ENCODE peak calls at places on chromosomes 3 and 15, in six cellular contexts. One of them, this sample, is unnamed.

GRCh38 chr15:77852241-77853007 is 219.7 kb upstream of the LINGO1 start:
- DNase-seq in GM10248: no peak
- DNase-seq in AG04450: no peak
- DNase-seq in HCT116: no peak
- DNase-seq in brain microvascular endothelial cell: no peak
- DNase-seq in lower lobe of right lung: peak; percentile 14
- DNase-seq in this sample: no peak

GRCh38 chr15:68317281-68318007 is 39.9 kb downstream of the FEM1B start:
- DNase-seq in GM10248: no peak
- DNase-seq in AG04450: no peak
- DNase-seq in HCT116: no peak
- DNase-seq in brain microvascular endothelial cell: no peak
- DNase-seq in lower lobe of right lung: no peak
- DNase-seq in this sample: no peak

GRCh38 chr15:50262533-50262932 is 3.0 kb downstream of the HDC start:
- DNase-seq in GM10248: no peak
- DNase-seq in AG04450: no peak
- DNase-seq in HCT116: no peak
- DNase-seq in brain microvascular endothelial cell: no peak
- DNase-seq in lower lobe of right lung: no peak
- DNase-seq in this sample: no peak

GRCh38 chr3:114709102-114709501 is 415.3 kb downstream of the TIGIT start:
- DNase-seq in GM10248: peak; percentile 10
- DNase-seq in AG04450: peak; percentile 6
- DNase-seq in HCT116: no peak
- DNase-seq in brain microvascular endothelial cell: peak; percentile 6
- DNase-seq in lower lobe of right lung: no peak
- DNase-seq in this sample: no peak

GRCh38 chr15:59284768-59285368 is 78.2 kb downstream of the LDHAL6B start:
- DNase-seq in GM10248: no peak
- DNase-seq in AG04450: no peak
- DNase-seq in HCT116: no peak
- DNase-seq in brain microvascular endothelial cell: no peak
- DNase-seq in lower lobe of right lung: no peak
- DNase-seq in this sample: no peak

GRCh38 chr3:64454179-64454578 is 228.9 kb upstream of the PRICKLE2 start:
- DNase-seq in GM10248: no peak
- DNase-seq in AG04450: no peak
- DNase-seq in HCT116: no peak
- DNase-seq in brain microvascular endothelial cell: peak; percentile 74
- DNase-seq in lower lobe of right lung: no peak
- DNase-seq in this sample: no peak

GRCh38 chr3:39207361-39208192 is 15.2 kb upstream of the XIRP1 start:
- DNase-seq in GM10248: no peak
- DNase-seq in AG04450: no peak
- DNase-seq in HCT116: no peak
- DNase-seq in brain microvascular endothelial cell: no peak
- DNase-seq in lower lobe of right lung: no peak
- DNase-seq in this sample: no peak

GRCh38 chr3:149086232-149086988 is at the start of gene HLTF:
- DNase-seq in GM10248: peak; percentile 96
- DNase-seq in AG04450: peak; percentile 97
- DNase-seq in HCT116: peak; percentile 98
- DNase-seq in brain microvascular endothelial cell: peak; percentile 98
- DNase-seq in lower lobe of right lung: peak; percentile 94
- DNase-seq in this sample: peak; percentile 95

GRCh38 chr3:12380408-12380795 is 91.5 kb downstream of the PPARG start:
- DNase-seq in GM10248: no peak
- DNase-seq in AG04450: no peak
- DNase-seq in HCT116: no peak
- DNase-seq in brain microvascular endothelial cell: no peak
- DNase-seq in lower lobe of right lung: no peak
- DNase-seq in this sample: no peak

GRCh38 chr3:54206874-54207273 is 84.5 kb downstream of the CACNA2D3 start:
- DNase-seq in GM10248: no peak
- DNase-seq in AG04450: no peak
- DNase-seq in HCT116: no peak
- DNase-seq in brain microvascular endothelial cell: no peak
- DNase-seq in lower lobe of right lung: no peak
- DNase-seq in this sample: no peak

GRCh38 chr3:184601576-184602405 is 40.2 kb downstream of the EPHB3 start:
- DNase-seq in GM10248: no peak
- DNase-seq in AG04450: no peak
- DNase-seq in HCT116: no peak
- DNase-seq in brain microvascular endothelial cell: no peak
- DNase-seq in lower lobe of right lung: no peak
- DNase-seq in this sample: no peak

GRCh38 chr15:91917991-91918390 is 64.5 kb downstream of the SLCO3A1 start:
- DNase-seq in GM10248: no peak
- DNase-seq in AG04450: no peak
- DNase-seq in HCT116: no peak
- DNase-seq in brain microvascular endothelial cell: no peak
- DNase-seq in lower lobe of right lung: no peak
- DNase-seq in this sample: no peak

GRCh38 chr15:60580650-60581415 is 101.9 kb upstream of the ICE2 start:
- DNase-seq in GM10248: no peak
- DNase-seq in AG04450: no peak
- DNase-seq in HCT116: no peak
- DNase-seq in brain microvascular endothelial cell: no peak
- DNase-seq in lower lobe of right lung: no peak
- DNase-seq in this sample: no peak

GRCh38 chr3:58032186-58032585 is 24.0 kb downstream of the FLNB start:
- DNase-seq in GM10248: no peak
- DNase-seq in AG04450: no peak
- DNase-seq in HCT116: no peak
- DNase-seq in brain microvascular endothelial cell: no peak
- DNase-seq in lower lobe of right lung: no peak
- DNase-seq in this sample: no peak

GRCh38 chr3:62818347-62818746 is 56.9 kb downstream of the CADPS start:
- DNase-seq in GM10248: no peak
- DNase-seq in AG04450: no peak
- DNase-seq in HCT116: no peak
- DNase-seq in brain microvascular endothelial cell: no peak
- DNase-seq in lower lobe of right lung: no peak
- DNase-seq in this sample: no peak

GRCh38 chr3:172260381-172260780 is 187.9 kb downstream of the GHSR start:
- DNase-seq in GM10248: no peak
- DNase-seq in AG04450: no peak
- DNase-seq in HCT116: no peak
- DNase-seq in brain microvascular endothelial cell: no peak
- DNase-seq in lower lobe of right lung: no peak
- DNase-seq in this sample: no peak

GRCh38 chr15:76339302-76340197 is 3.0 kb downstream of the ISL2 start:
- DNase-seq in GM10248: peak; percentile 48
- DNase-seq in AG04450: no peak
- DNase-seq in HCT116: no peak
- DNase-seq in brain microvascular endothelial cell: no peak
- DNase-seq in lower lobe of right lung: no peak
- DNase-seq in this sample: no peak

GRCh38 chr3:140505256-140505655 is 172.6 kb upstream of the TRIM42 start:
- DNase-seq in GM10248: peak; percentile 28
- DNase-seq in AG04450: no peak
- DNase-seq in HCT116: no peak
- DNase-seq in brain microvascular endothelial cell: peak; percentile 23
- DNase-seq in lower lobe of right lung: no peak
- DNase-seq in this sample: no peak

GRCh38 chr15:53869044-53869805 is 109.0 kb upstream of the UNC13C start:
- DNase-seq in GM10248: no peak
- DNase-seq in AG04450: no peak
- DNase-seq in HCT116: no peak
- DNase-seq in brain microvascular endothelial cell: no peak
- DNase-seq in lower lobe of right lung: no peak
- DNase-seq in this sample: no peak

GRCh38 chr3:154105218-154105975 is 15.8 kb upstream of the ARHGEF26 start:
- DNase-seq in GM10248: no peak
- DNase-seq in AG04450: no peak
- DNase-seq in HCT116: no peak
- DNase-seq in brain microvascular endothelial cell: no peak
- DNase-seq in lower lobe of right lung: peak; percentile 66
- DNase-seq in this sample: no peak

GRCh38 chr15:66844747-66845145 is 142.7 kb downstream of the SMAD6 start:
- DNase-seq in GM10248: no peak
- DNase-seq in AG04450: no peak
- DNase-seq in HCT116: no peak
- DNase-seq in brain microvascular endothelial cell: no peak
- DNase-seq in lower lobe of right lung: peak; percentile 27
- DNase-seq in this sample: no peak

GRCh38 chr3:154252759-154253638 is 71.3 kb downstream of the DHX36 start:
- DNase-seq in GM10248: peak; percentile 63
- DNase-seq in AG04450: peak; percentile 72
- DNase-seq in HCT116: peak; percentile 71
- DNase-seq in brain microvascular endothelial cell: peak; percentile 85
- DNase-seq in lower lobe of right lung: peak; percentile 92
- DNase-seq in this sample: peak; percentile 70

GRCh38 chr3:72390841-72391240 is 457.4 kb downstream of the SHQ1 start:
- DNase-seq in GM10248: no peak
- DNase-seq in AG04450: no peak
- DNase-seq in HCT116: no peak
- DNase-seq in brain microvascular endothelial cell: peak; percentile 21
- DNase-seq in lower lobe of right lung: no peak
- DNase-seq in this sample: no peak

GRCh38 chr3:72388644-72389043 is 459.6 kb downstream of the SHQ1 start:
- DNase-seq in GM10248: no peak
- DNase-seq in AG04450: no peak
- DNase-seq in HCT116: no peak
- DNase-seq in brain microvascular endothelial cell: no peak
- DNase-seq in lower lobe of right lung: no peak
- DNase-seq in this sample: no peak

GRCh38 chr3:72386322-72386721 is 461.9 kb downstream of the SHQ1 start:
- DNase-seq in GM10248: no peak
- DNase-seq in AG04450: no peak
- DNase-seq in HCT116: no peak
- DNase-seq in brain microvascular endothelial cell: no peak
- DNase-seq in lower lobe of right lung: no peak
- DNase-seq in this sample: no peak

GRCh38 chr3:72385172-72385571 is 463.1 kb downstream of the SHQ1 start:
- DNase-seq in GM10248: no peak
- DNase-seq in AG04450: no peak
- DNase-seq in HCT116: no peak
- DNase-seq in brain microvascular endothelial cell: no peak
- DNase-seq in lower lobe of right lung: no peak
- DNase-seq in this sample: no peak

DNA sequence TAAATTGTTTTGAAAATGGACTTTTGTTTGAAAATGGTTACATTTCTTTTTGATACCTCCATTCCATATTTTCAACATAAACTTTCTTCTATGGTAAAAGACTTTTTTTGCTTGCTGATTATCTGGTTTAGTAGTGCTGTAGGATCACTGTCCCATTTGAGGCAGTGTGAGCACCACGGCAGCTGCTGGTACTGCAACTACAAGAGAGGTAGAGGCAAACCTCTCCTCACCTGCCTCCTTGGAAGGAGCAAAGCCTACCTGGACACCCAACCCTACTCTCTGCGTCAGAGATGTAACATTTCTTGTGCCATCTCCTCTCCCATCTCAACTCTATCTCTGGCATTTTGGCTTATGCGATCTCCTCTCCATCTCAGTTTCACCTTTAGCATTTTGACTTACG is 460.1 kb downstream of the SHQ1 start:
- DNase-seq in GM10248: no peak
- DNase-seq in AG04450: no peak
- DNase-seq in HCT116: no peak
- DNase-seq in brain microvascular endothelial cell: no peak
- DNase-seq in lower lobe of right lung: no peak
- DNase-seq in this sample: no peak
- TF ChIP-seq CTCF in GM10248: no peak
- TF ChIP-seq CTCF in AG04450: no peak
- TF ChIP-seq CTCF in HCT116: no peak
- TF ChIP-seq CTCF in brain microvascular endothelial cell: no peak
- TF ChIP-seq CTCF in lower lobe of right lung: no peak
- TF ChIP-seq CTCF in this sample: no peak

GRCh38 chr3:124347418-124347817 is 355.5 kb upstream of the ROPN1 start:
- DNase-seq in GM10248: no peak
- DNase-seq in AG04450: no peak
- DNase-seq in HCT116: peak; percentile 2
- DNase-seq in brain microvascular endothelial cell: no peak
- DNase-seq in lower lobe of right lung: no peak
- DNase-seq in this sample: no peak
- TF ChIP-seq CTCF in GM10248: no peak
- TF ChIP-seq CTCF in AG04450: peak; percentile 2
- TF ChIP-seq CTCF in HCT116: no peak
- TF ChIP-seq CTCF in brain microvascular endothelial cell: peak; percentile 5
- TF ChIP-seq CTCF in lower lobe of right lung: no peak
- TF ChIP-seq CTCF in this sample: no peak

GRCh38 chr3:182673336-182673735 is 120.0 kb upstream of the ATP11B start:
- DNase-seq in GM10248: no peak
- DNase-seq in AG04450: no peak
- DNase-seq in HCT116: no peak
- DNase-seq in brain microvascular endothelial cell: no peak
- DNase-seq in lower lobe of right lung: no peak
- DNase-seq in this sample: no peak

GRCh38 chr3:182668974-182669373 is 124.3 kb upstream of the ATP11B start:
- DNase-seq in GM10248: no peak
- DNase-seq in AG04450: no peak
- DNase-seq in HCT116: no peak
- DNase-seq in brain microvascular endothelial cell: no peak
- DNase-seq in lower lobe of right lung: no peak
- DNase-seq in this sample: no peak

GRCh38 chr3:182668541-182668940 is 124.8 kb upstream of the ATP11B start:
- DNase-seq in GM10248: no peak
- DNase-seq in AG04450: no peak
- DNase-seq in HCT116: no peak
- DNase-seq in brain microvascular endothelial cell: no peak
- DNase-seq in lower lobe of right lung: no peak
- DNase-seq in this sample: no peak

DNA sequence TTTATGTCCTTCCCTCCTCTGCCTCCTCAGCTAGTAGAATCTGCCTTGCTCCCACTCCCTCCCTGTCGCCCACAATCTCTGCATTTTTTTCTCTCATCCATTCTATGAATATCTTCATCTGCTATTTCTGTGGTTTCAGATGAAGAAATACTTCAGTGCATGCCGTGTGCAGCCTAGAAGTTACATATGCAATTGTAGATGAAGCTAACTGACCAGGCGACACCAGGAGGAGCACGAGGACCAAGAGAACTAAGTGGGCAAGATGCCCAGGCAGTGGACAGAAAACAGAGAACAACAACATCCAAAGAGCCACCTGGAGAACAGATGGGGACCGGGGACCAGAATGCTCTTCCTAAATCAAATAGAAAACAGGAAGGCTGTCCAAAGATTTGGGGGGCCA is 121.4 kb upstream of the ATP11B start:
- DNase-seq in GM10248: no peak
- DNase-seq in AG04450: no peak
- DNase-seq in HCT116: no peak
- DNase-seq in brain microvascular endothelial cell: peak; percentile 33
- DNase-seq in lower lobe of right lung: no peak
- DNase-seq in this sample: no peak
- TF ChIP-seq CTCF in GM10248: no peak
- TF ChIP-seq CTCF in AG04450: no peak
- TF ChIP-seq CTCF in HCT116: no peak
- TF ChIP-seq CTCF in brain microvascular endothelial cell: peak; percentile 49
- TF ChIP-seq CTCF in lower lobe of right lung: no peak
- TF ChIP-seq CTCF in this sample: no peak

DNA sequence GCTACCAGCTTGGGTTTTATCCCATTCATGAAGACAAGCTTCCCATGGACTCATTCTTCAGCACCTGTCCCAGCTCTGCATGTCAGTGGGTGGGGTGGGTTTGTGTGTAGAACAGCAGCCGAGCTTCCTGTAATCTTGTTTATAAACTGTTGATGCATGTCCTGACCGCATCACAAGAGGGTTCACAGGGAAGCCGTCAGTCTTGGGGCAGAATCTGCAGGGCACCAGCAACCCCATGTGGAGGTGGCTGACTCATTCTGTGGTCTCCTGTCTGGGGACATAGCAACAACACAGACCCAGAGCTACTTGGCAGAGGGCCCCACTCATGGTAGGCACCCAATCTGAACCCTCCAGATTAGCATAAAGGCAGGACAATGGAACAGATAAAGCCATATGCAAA is 35.6 kb downstream of the DAPK2 start:
- DNase-seq in GM10248: peak; percentile 79
- DNase-seq in AG04450: no peak
- DNase-seq in HCT116: peak; percentile 69
- DNase-seq in brain microvascular endothelial cell: peak; percentile 96
- DNase-seq in lower lobe of right lung: peak; percentile 69
- DNase-seq in this sample: peak; percentile 34
- TF ChIP-seq CTCF in GM10248: peak; percentile 40
- TF ChIP-seq CTCF in AG04450: no peak
- TF ChIP-seq CTCF in HCT116: no peak
- TF ChIP-seq CTCF in brain microvascular endothelial cell: no peak
- TF ChIP-seq CTCF in lower lobe of right lung: no peak
- TF ChIP-seq CTCF in this sample: no peak